ENCODE peak calls at places on chromosomes 16 and 17, in five cellular contexts. One of them, this sample, is unnamed.

GRCh38 chr17:77783991-77784820 is 174.3 kb upstream of the TNRC6C start:
- DNase-seq in KG1: no peak
- DNase-seq in fibroblast of the aortic adventitia: no peak
- DNase-seq in activated naive CD4-positive, alpha-beta T cell: peak
- DNase-seq in GM10248: peak
- DNase-seq in this sample: no peak

GRCh38 chr17:14125518-14126125 is 56.3 kb downstream of the COX10 start:
- DNase-seq in KG1: no peak
- DNase-seq in fibroblast of the aortic adventitia: no peak
- DNase-seq in GM10248: no peak
- DNase-seq in activated naive CD4-positive, alpha-beta T cell: no peak
- DNase-seq in this sample: no peak

GRCh38 chr17:71793550-71793949 is 327.3 kb upstream of the SOX9 start:
- DNase-seq in activated naive CD4-positive, alpha-beta T cell: no peak
- DNase-seq in GM10248: no peak
- DNase-seq in KG1: no peak
- DNase-seq in fibroblast of the aortic adventitia: no peak
- DNase-seq in this sample: no peak

GRCh38 chr16:46914556-46915201 is 30.5 kb downstream of the GPT2 start:
- DNase-seq in GM10248: no peak
- DNase-seq in activated naive CD4-positive, alpha-beta T cell: no peak
- DNase-seq in fibroblast of the aortic adventitia: no peak
- DNase-seq in KG1: no peak
- DNase-seq in this sample: no peak

GRCh38 chr16:68658258-68658973 is 13.3 kb downstream of the CDH3 start:
- DNase-seq in fibroblast of the aortic adventitia: peak
- DNase-seq in KG1: no peak
- DNase-seq in activated naive CD4-positive, alpha-beta T cell: no peak
- DNase-seq in GM10248: no peak
- DNase-seq in this sample: peak

GRCh38 chr17:44097110-44097810 is 26.2 kb downstream of the HDAC5 start:
- DNase-seq in KG1: no peak
- DNase-seq in activated naive CD4-positive, alpha-beta T cell: no peak
- DNase-seq in GM10248: no peak
- DNase-seq in fibroblast of the aortic adventitia: peak
- DNase-seq in this sample: peak

GRCh38 chr17:35603674-35604073 is 16.6 kb downstream of the AP2B1 start:
- DNase-seq in GM10248: no peak
- DNase-seq in activated naive CD4-positive, alpha-beta T cell: no peak
- DNase-seq in KG1: no peak
- DNase-seq in fibroblast of the aortic adventitia: no peak
- DNase-seq in this sample: no peak

GRCh38 chr17:15341385-15341849 is at the start of gene TEKT3:
- DNase-seq in GM10248: no peak
- DNase-seq in fibroblast of the aortic adventitia: peak
- DNase-seq in activated naive CD4-positive, alpha-beta T cell: no peak
- DNase-seq in KG1: no peak
- DNase-seq in this sample: peak

GRCh38 chr16:50735629-50736122 is 6.2 kb upstream of the CYLD start:
- DNase-seq in activated naive CD4-positive, alpha-beta T cell: no peak
- DNase-seq in KG1: no peak
- DNase-seq in GM10248: peak
- DNase-seq in fibroblast of the aortic adventitia: no peak
- DNase-seq in this sample: no peak

GRCh38 chr17:1714488-1714979 is 4.4 kb upstream of the TLCD2 start:
- DNase-seq in activated naive CD4-positive, alpha-beta T cell: no peak
- DNase-seq in GM10248: no peak
- DNase-seq in fibroblast of the aortic adventitia: no peak
- DNase-seq in KG1: no peak
- DNase-seq in this sample: peak

GRCh38 chr17:31754239-31754945 is 104.7 kb downstream of the COPRS start:
- DNase-seq in activated naive CD4-positive, alpha-beta T cell: no peak
- DNase-seq in GM10248: no peak
- DNase-seq in fibroblast of the aortic adventitia: peak
- DNase-seq in KG1: no peak
- DNase-seq in this sample: no peak

GRCh38 chr17:7686221-7687071 is 844 bp downstream of the TP53 start:
- DNase-seq in GM10248: peak
- DNase-seq in activated naive CD4-positive, alpha-beta T cell: peak
- DNase-seq in KG1: peak
- DNase-seq in fibroblast of the aortic adventitia: peak
- DNase-seq in this sample: peak

GRCh38 chr17:79027925-79028491 is 4.0 kb downstream of the C1QTNF1 start:
- DNase-seq in activated naive CD4-positive, alpha-beta T cell: no peak
- DNase-seq in KG1: no peak
- DNase-seq in fibroblast of the aortic adventitia: peak
- DNase-seq in GM10248: no peak
- DNase-seq in this sample: no peak

GRCh38 chr16:5024632-5025031 is 9.1 kb downstream of the NAGPA start:
- DNase-seq in KG1: no peak
- DNase-seq in activated naive CD4-positive, alpha-beta T cell: no peak
- DNase-seq in fibroblast of the aortic adventitia: peak
- DNase-seq in GM10248: no peak
- DNase-seq in this sample: peak

GRCh38 chr16:49280861-49281331 is 742 bp downstream of the CBLN1 start:
- DNase-seq in fibroblast of the aortic adventitia: no peak
- DNase-seq in activated naive CD4-positive, alpha-beta T cell: no peak
- DNase-seq in GM10248: peak
- DNase-seq in KG1: no peak
- DNase-seq in this sample: no peak

GRCh38 chr17:2083613-2084128 is 28.8 kb downstream of the HIC1 start:
- DNase-seq in KG1: no peak
- DNase-seq in GM10248: peak
- DNase-seq in activated naive CD4-positive, alpha-beta T cell: no peak
- DNase-seq in fibroblast of the aortic adventitia: no peak
- DNase-seq in this sample: no peak

GRCh38 chr16:82331397-82331796 is 161.4 kb upstream of the MPHOSPH6 start:
- DNase-seq in activated naive CD4-positive, alpha-beta T cell: no peak
- DNase-seq in fibroblast of the aortic adventitia: no peak
- DNase-seq in KG1: no peak
- DNase-seq in GM10248: no peak
- DNase-seq in this sample: no peak

GRCh38 chr17:27207073-27207511 is 86.8 kb upstream of the WSB1 start:
- DNase-seq in GM10248: no peak
- DNase-seq in KG1: no peak
- DNase-seq in fibroblast of the aortic adventitia: peak
- DNase-seq in activated naive CD4-positive, alpha-beta T cell: no peak
- DNase-seq in this sample: peak

GRCh38 chr17:36117505-36118382 is 14.1 kb downstream of the CCL4 start:
- DNase-seq in GM10248: peak
- DNase-seq in KG1: no peak
- DNase-seq in fibroblast of the aortic adventitia: no peak
- DNase-seq in activated naive CD4-positive, alpha-beta T cell: no peak
- DNase-seq in this sample: no peak

GRCh38 chr17:72136692-72137550 is 16.1 kb downstream of the SOX9 start:
- DNase-seq in fibroblast of the aortic adventitia: peak
- DNase-seq in KG1: no peak
- DNase-seq in GM10248: no peak
- DNase-seq in activated naive CD4-positive, alpha-beta T cell: no peak
- DNase-seq in this sample: no peak

GRCh38 chr17:78745407-78746088 is 36.5 kb downstream of the CYTH1 start:
- DNase-seq in activated naive CD4-positive, alpha-beta T cell: peak
- DNase-seq in fibroblast of the aortic adventitia: peak
- DNase-seq in GM10248: no peak
- DNase-seq in KG1: no peak
- DNase-seq in this sample: peak

GRCh38 chr16:3490911-3491629 is 4.2 kb downstream of the C16orf90 start:
- DNase-seq in GM10248: no peak
- DNase-seq in activated naive CD4-positive, alpha-beta T cell: no peak
- DNase-seq in fibroblast of the aortic adventitia: no peak
- DNase-seq in KG1: no peak
- DNase-seq in this sample: no peak

GRCh38 chr17:41512789-41513547 is 5.7 kb downstream of the KRT15 start:
- DNase-seq in GM10248: no peak
- DNase-seq in fibroblast of the aortic adventitia: no peak
- DNase-seq in KG1: no peak
- DNase-seq in activated naive CD4-positive, alpha-beta T cell: no peak
- DNase-seq in this sample: no peak